ENCODE peak calls at places on chromosomes 2 and 18, in nine cellular contexts. E is ELR, P is body of pancreas, L is NCI-H774, Q is WERI-Rb-1, U is ascending aorta, S is GM20000, G is left ventricle myocardium inferior, A is psoas muscle. B is an unnamed sample.

GRCh38 chr2:150274108-150274507 is 213.4 kb downstream of the RND3 start:
- DNase-seq in Q (no peak), A (no peak), L (no peak), U (no peak), E (peak), S (no peak), G (no peak), P (no peak), B (peak)

GRCh38 chr2:141946016-141946415 is 184.8 kb downstream of the LRP1B start:
- DNase-seq in E (peak), G (no peak), S (no peak), Q (no peak), A (no peak), U (no peak), L (no peak), P (no peak), B (no peak)

GRCh38 chr2:240129311-240129710 is 6.8 kb downstream of the COPS9 start:
- DNase-seq in P (no peak), L (no peak), E (no peak), A (no peak), U (no peak), S (no peak), G (no peak), Q (no peak), B (no peak)

GRCh38 chr2:200040251-200040650 is 84.9 kb downstream of the MAIP1 start:
- DNase-seq in U (no peak), G (no peak), L (no peak), Q (no peak), A (no peak), S (no peak), E (no peak), P (no peak), B (no peak)

GRCh38 chr2:152395132-152396024 is 60.4 kb downstream of the FMNL2 start:
- DNase-seq in G (no peak), U (no peak), S (no peak), E (peak), Q (no peak), A (no peak), L (no peak), P (no peak), B (peak)

GRCh38 chr2:239570971-239571520 is 170.2 kb upstream of the HDAC4 start:
- DNase-seq in Q (no peak), S (no peak), G (no peak), U (no peak), A (peak), E (no peak), L (no peak), P (no peak), B (no peak)

GRCh38 chr2:2879071-2879470 is 498.5 kb downstream of the EIPR1 start:
- DNase-seq in A (no peak), Q (no peak), P (no peak), U (no peak), L (no peak), G (no peak), E (no peak), S (no peak), B (no peak)

GRCh38 chr2:39902103-39902502 is 123.0 kb upstream of the THUMPD2 start:
- DNase-seq in U (no peak), S (no peak), A (no peak), L (no peak), E (peak), P (no peak), Q (no peak), G (no peak), B (peak)

GRCh38 chr2:37570773-37571570 is 100.5 kb downstream of the CDC42EP3 start:
- DNase-seq in A (peak), E (peak), S (peak), G (no peak), L (no peak), U (peak), P (no peak), Q (no peak), B (peak)

GRCh38 chr2:203706403-203706802 is at the start of gene CD28:
- DNase-seq in G (no peak), A (no peak), L (no peak), E (no peak), U (peak), S (peak), Q (no peak), P (no peak), B (no peak)

GRCh38 chr2:10196275-10196892 is 73.8 kb downstream of the RRM2 start:
- DNase-seq in P (no peak), Q (no peak), L (no peak), G (no peak), S (no peak), E (no peak), U (no peak), A (no peak), B (no peak)

GRCh38 chr18:52337286-52337685 is 2.7 kb upstream of the DCC start:
- DNase-seq in P (no peak), G (no peak), Q (no peak), E (peak), L (no peak), S (no peak), U (no peak), A (no peak), B (no peak)

GRCh38 chr2:209322041-209322440 is 101.8 kb upstream of the MAP2 start:
- DNase-seq in Q (no peak), E (peak), L (no peak), P (no peak), U (no peak), S (no peak), A (no peak), G (no peak), B (no peak)

GRCh38 chr2:209713219-209713618 is 58.4 kb upstream of the UNC80 start:
- DNase-seq in U (no peak), A (no peak), G (no peak), E (no peak), Q (no peak), S (no peak), L (no peak), P (no peak), B (no peak)

GRCh38 chr2:150147889-150148683 is 339.4 kb downstream of the RND3 start:
- DNase-seq in Q (no peak), G (no peak), E (no peak), U (no peak), P (no peak), L (no peak), S (no peak), A (no peak), B (peak)

GRCh38 chr2:220277445-220277960 is 650.1 kb downstream of the SLC4A3 start:
- DNase-seq in U (peak), S (no peak), P (peak), E (peak), Q (no peak), G (peak), L (no peak), A (peak), B (peak)

GRCh38 chr2:177147834-177148233 is 64.8 kb upstream of the HNRNPA3 start:
- DNase-seq in P (no peak), U (no peak), L (no peak), G (no peak), A (no peak), S (no peak), E (no peak), Q (peak), B (no peak)

GRCh38 chr2:112032615-112033457 is 22.2 kb upstream of the TMEM87B start:
- DNase-seq in A (no peak), P (no peak), E (peak), G (no peak), U (peak), Q (no peak), S (no peak), L (no peak), B (peak)